ENCODE peak calls at places on chromosomes 16 and 17, in seven cellular contexts. H is HAP-1, J is neural progenitor cell, G is testis, B is mucosa of descending colon, W is dorsolateral prefrontal cortex, L is GM06990. A is an unnamed sample.

GRCh38 chr17:81859906-81860755 is at the start of gene P4HB:
- DNase-seq in H (no peak), J (no peak), G (no peak), B (no peak), W (no peak), L (peak), A (no peak)

GRCh38 chr16:20920091-20920490 is 19.5 kb downstream of the LYRM1 start:
- DNase-seq in H (no peak), J (no peak), G (no peak), B (no peak), W (no peak), L (no peak), A (no peak)

GRCh38 chr16:51762081-51762995 is 611.3 kb upstream of the SALL1 start:
- DNase-seq in H (peak), J (peak), G (peak), B (peak), W (peak), L (peak), A (peak)

GRCh38 chr17:42779942-42780815 is at the start of gene WNK4:
- DNase-seq in H (no peak), J (peak), G (no peak), B (peak), W (no peak), L (no peak), A (no peak)

GRCh38 chr16:89828199-89828869 is at the start of gene SPIRE2:
- DNase-seq in H (peak), J (peak), G (peak), B (peak), W (no peak), L (peak), A (peak)

GRCh38 chr17:916315-916714 is 63.3 kb downstream of the NXN start:
- DNase-seq in H (no peak), J (no peak), G (no peak), B (no peak), W (no peak), L (no peak), A (no peak)

GRCh38 chr17:32523017-32523680 is 36.4 kb downstream of the CDK5R1 start:
- DNase-seq in H (no peak), J (no peak), G (no peak), B (no peak), W (no peak), L (peak), A (no peak)

GRCh38 chr17:7173687-7174602 is 5.2 kb downstream of the ASGR1 start:
- DNase-seq in H (no peak), J (peak), G (peak), B (peak), W (peak), L (no peak), A (no peak)

GRCh38 chr17:42276609-42277341 is 584 bp upstream of the STAT5B start:
- DNase-seq in H (no peak), J (peak), G (peak), B (peak), W (peak), L (no peak), A (peak)

GRCh38 chr17:1627987-1628855 is at the start of gene SLC43A2:
- DNase-seq in H (peak), J (peak), G (peak), B (peak), W (peak), L (peak), A (peak)

GRCh38 chr17:60230358-60230757 is 80.6 kb downstream of the CA4 start:
- DNase-seq in H (no peak), J (no peak), G (no peak), B (no peak), W (no peak), L (no peak), A (no peak)

GRCh38 chr17:82357394-82357793 is 1.7 kb upstream of the TEX19 start:
- DNase-seq in H (no peak), J (no peak), G (no peak), B (no peak), W (no peak), L (no peak), A (no peak)

GRCh38 chr17:44967026-44967906 is 837 bp downstream of the C1QL1 start:
- DNase-seq in H (no peak), J (peak), G (no peak), B (peak), W (no peak), L (no peak), A (no peak)

GRCh38 chr16:77723108-77723514 is 797 bp downstream of the NUDT7 start:
- DNase-seq in H (no peak), J (no peak), G (no peak), B (no peak), W (no peak), L (no peak), A (no peak)

GRCh38 chr16:14353340-14353739 is 276.7 kb downstream of the PARN start:
- DNase-seq in H (no peak), J (no peak), G (no peak), B (no peak), W (no peak), L (no peak), A (no peak)

GRCh38 chr16:66741131-66741900 is 10.1 kb downstream of the DYNC1LI2 start:
- DNase-seq in H (no peak), J (no peak), G (peak), B (peak), W (peak), L (no peak), A (peak)

GRCh38 chr17:65190467-65191095 is 53.4 kb downstream of the RGS9 start:
- DNase-seq in H (no peak), J (no peak), G (no peak), B (no peak), W (no peak), L (no peak), A (no peak)

GRCh38 chr16:77324727-77325126 is 110.1 kb downstream of the ADAMTS18 start:
- DNase-seq in H (no peak), J (no peak), G (no peak), B (no peak), W (no peak), L (no peak), A (no peak)

GRCh38 chr16:83954577-83955016 is 1.6 kb downstream of the OSGIN1 start:
- DNase-seq in H (no peak), J (no peak), G (peak), B (peak), W (no peak), L (no peak), A (peak)

GRCh38 chr16:17412221-17412620 is 58.5 kb downstream of the XYLT1 start:
- DNase-seq in H (no peak), J (peak), G (no peak), B (no peak), W (no peak), L (no peak), A (no peak)

GRCh38 chr17:45043268-45043681 is 8.2 kb downstream of the DCAKD start:
- DNase-seq in H (no peak), J (no peak), G (peak), B (no peak), W (no peak), L (no peak), A (no peak)

GRCh38 chr17:42179911-42180410 is 981 bp downstream of the KCNH4 start:
- DNase-seq in H (peak), J (peak), G (peak), B (peak), W (no peak), L (no peak), A (no peak)

GRCh38 chr16:813204-813915 is 12.8 kb upstream of the GNG13 start:
- DNase-seq in H (peak), J (peak), G (peak), B (no peak), W (peak), L (no peak), A (no peak)
- H3K4me3 ChIP-seq in H (no peak), J (peak), G (no peak), B (no peak), W (peak), L (no peak), A (no peak)

GRCh38 chr17:73882590-73882989 is 238.3 kb upstream of the SDK2 start:
- DNase-seq in H (no peak), J (no peak), G (no peak), B (no peak), W (no peak), L (no peak), A (no peak)
- H3K4me3 ChIP-seq in H (no peak), J (no peak), G (no peak), B (no peak), W (no peak), L (no peak), A (no peak)

DNA sequence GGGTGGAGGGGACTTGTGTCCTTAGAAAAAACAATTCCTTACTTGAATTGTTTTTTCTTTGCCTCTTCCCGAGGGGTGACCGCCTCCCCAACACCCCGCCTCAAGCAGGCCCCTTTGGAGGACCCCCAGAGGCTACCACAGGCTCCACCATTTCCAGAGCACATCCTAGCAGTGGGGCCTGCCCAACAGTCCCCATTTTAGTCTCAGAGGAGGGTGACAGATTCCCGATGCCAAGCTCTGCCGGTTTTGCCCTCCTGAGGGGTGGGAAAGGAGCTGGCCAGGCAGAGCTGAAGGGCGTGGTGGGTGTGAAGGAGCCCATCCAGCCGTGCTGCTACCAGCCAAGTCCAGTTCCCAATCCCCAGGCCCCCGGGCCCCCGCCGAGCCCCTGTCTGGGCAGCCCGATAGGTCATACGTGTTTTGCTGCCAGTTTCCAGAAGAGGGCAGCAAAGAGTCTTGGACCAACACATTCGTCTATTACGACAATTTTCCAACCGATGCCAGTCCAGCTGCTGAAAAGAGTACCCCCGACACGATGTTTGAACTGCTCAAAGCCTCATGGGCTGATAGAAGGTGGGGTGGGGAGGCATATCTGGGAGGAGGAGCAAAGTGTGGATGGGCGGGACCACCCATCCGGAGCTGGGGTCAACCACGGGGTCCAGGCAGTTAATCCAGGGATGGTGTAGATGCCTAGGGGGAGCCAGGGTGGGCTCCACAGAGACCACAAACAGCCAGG is 18.8 kb upstream of the GAA start:
- DNase-seq in H (peak), J (peak), G (peak), B (peak), W (no peak), L (no peak), A (no peak)
- H3K4me3 ChIP-seq in H (no peak), J (no peak), G (no peak), B (no peak), W (peak), L (no peak), A (no peak)

GRCh38 chr17:77388384-77389306 is 247.9 kb downstream of the SEC14L1 start:
- DNase-seq in H (no peak), J (no peak), G (no peak), B (no peak), W (no peak), L (no peak), A (no peak)
- H3K4me3 ChIP-seq in H (no peak), J (no peak), G (no peak), B (no peak), W (no peak), L (no peak), A (peak)

GRCh38 chr16:11484691-11485258 is 101.9 kb downstream of the LITAF start:
- DNase-seq in H (no peak), J (no peak), G (no peak), B (peak), W (no peak), L (no peak), A (no peak)

GRCh38 chr16:11479916-11480315 is 106.8 kb downstream of the LITAF start:
- DNase-seq in H (no peak), J (no peak), G (no peak), B (no peak), W (no peak), L (no peak), A (no peak)

GRCh38 chr16:11482946-11483748 is 103.6 kb downstream of the LITAF start:
- DNase-seq in H (no peak), J (no peak), G (no peak), B (no peak), W (no peak), L (no peak), A (no peak)

GRCh38 chr16:11480634-11481033 is 106.1 kb downstream of the LITAF start:
- DNase-seq in H (no peak), J (no peak), G (no peak), B (no peak), W (no peak), L (no peak), A (no peak)

DNA sequence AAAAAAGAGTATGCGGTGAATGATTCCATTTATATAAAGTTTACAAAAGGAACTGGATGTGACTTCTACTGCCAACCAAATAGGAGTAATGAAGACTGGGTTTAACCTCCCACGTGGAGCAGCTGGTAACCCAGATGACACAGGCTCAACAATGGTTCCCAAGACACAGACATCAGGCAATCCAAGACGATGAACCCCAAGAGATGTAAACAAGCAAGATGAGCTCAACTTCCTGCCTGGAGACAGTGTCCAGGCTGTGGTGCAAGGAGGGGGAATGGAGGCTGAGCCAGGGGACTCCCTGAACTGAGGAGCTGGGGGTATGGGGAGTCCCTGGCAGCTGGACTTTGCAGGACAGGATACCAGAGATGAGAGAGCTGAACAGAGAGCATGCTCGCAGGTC is 104.7 kb downstream of the LITAF start:
- DNase-seq in H (no peak), J (no peak), G (no peak), B (no peak), W (no peak), L (no peak), A (no peak)
- H3K4me3 ChIP-seq in H (no peak), J (no peak), G (no peak), B (no peak), W (no peak), L (no peak), A (no peak)

GRCh38 chr16:81779540-81780320 is 639 bp downstream of the PLCG2 start:
- DNase-seq in H (no peak), J (peak), G (no peak), B (peak), W (no peak), L (peak), A (no peak)
- H3K4me3 ChIP-seq in H (peak), J (peak), G (peak), B (peak), W (peak), L (peak), A (peak)

GRCh38 chr16:53081686-53082407 is 27.1 kb downstream of the CHD9 start:
- DNase-seq in H (no peak), J (no peak), G (no peak), B (no peak), W (no peak), L (no peak), A (no peak)
- H3K4me3 ChIP-seq in H (no peak), J (no peak), G (no peak), B (no peak), W (no peak), L (no peak), A (no peak)

DNA sequence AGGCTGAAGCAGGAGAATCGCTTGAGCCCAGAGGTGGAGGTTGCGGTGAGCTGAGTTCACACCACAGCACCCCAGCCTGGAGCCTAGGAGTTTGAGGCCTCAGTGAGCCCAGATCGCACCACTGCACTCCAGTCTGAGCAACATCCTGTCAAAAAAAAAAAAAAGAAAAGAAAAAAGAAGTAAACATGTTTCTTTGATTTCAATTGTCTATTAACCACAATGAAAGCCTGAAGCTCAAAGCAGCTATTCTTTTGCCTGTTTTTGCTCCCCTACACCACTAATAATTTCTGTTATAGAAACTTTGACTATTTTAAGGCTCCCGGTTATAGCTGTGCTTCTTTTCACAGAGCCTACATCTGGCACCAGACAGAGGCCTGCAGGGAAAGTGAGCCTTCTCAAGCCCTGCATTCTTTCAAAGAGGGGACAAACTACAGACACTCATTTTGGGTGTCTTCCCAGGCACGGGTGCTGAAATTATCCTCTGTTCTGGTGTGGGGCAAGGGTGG is 14.1 kb upstream of the SLC52A1 start:
- DNase-seq in H (no peak), J (no peak), G (no peak), B (peak), W (no peak), L (peak), A (no peak)
- H3K4me3 ChIP-seq in H (no peak), J (no peak), G (no peak), B (no peak), W (no peak), L (no peak), A (no peak)

GRCh38 chr17:70158180-70158579 is 11.2 kb upstream of the KCNJ2 start:
- DNase-seq in H (no peak), J (no peak), G (no peak), B (no peak), W (no peak), L (no peak), A (no peak)
- H3K4me3 ChIP-seq in H (no peak), J (no peak), G (no peak), B (no peak), W (no peak), L (no peak), A (no peak)

DNA sequence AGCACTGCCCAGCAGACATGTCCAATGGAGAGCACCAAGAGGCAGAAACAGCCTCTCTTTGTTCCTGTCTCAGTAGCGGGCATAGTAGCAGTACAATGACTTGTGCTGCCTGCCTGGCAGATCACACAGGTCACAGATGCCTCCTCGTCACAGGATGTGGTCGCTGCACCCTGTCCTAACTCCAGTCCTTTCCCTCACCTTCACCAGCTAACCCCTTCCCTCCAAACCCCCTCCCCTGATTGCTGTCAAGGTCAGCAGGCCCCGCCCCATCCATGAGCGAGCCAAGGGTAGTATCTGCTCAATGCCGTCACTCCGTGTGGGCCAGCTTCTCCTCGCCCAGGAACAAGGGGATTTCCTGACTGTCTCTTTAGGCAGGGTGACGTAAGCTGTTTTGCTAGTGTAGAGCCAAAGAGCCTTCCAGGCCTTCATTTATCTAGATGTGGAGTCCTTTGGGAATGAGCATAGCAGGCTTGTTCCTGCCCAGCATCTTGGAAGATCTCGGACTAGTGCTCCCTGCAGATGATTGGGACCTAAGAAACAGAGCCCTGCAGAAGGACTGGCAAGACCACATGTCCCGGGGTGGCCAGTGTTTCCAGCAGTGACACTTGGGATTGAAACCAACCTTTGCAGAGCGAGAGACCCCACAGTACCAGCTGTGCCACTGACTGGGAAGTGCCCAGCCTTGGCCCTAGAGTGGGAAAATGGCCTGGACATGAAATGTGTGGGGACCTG is 75.9 kb upstream of the TNRC6C start:
- DNase-seq in H (no peak), J (no peak), G (peak), B (peak), W (no peak), L (peak), A (no peak)
- H3K4me3 ChIP-seq in H (no peak), J (no peak), G (no peak), B (no peak), W (no peak), L (no peak), A (no peak)

A was measured in gastrocnemius medialis.